ENCODE peak calls at places on chromosome 20, in seven cellular contexts. One of them, this sample, is unnamed.

GRCh38 chr20:35870541-35871307 is 83.6 kb downstream of the SCAND1 start:
- DNase-seq in heart right ventricle: no peak
- DNase-seq in neural crest cell: no peak
- DNase-seq in CD8-positive, alpha-beta T cell: no peak
- DNase-seq in PC-9: no peak
- DNase-seq in GM06990: no peak
- DNase-seq in OCI-LY7: no peak
- DNase-seq in this sample: no peak

GRCh38 chr20:52192296-52193007 is 873 bp upstream of the ZFP64 start:
- DNase-seq in heart right ventricle: peak
- DNase-seq in neural crest cell: no peak
- DNase-seq in CD8-positive, alpha-beta T cell: no peak
- DNase-seq in PC-9: no peak
- DNase-seq in GM06990: no peak
- DNase-seq in OCI-LY7: peak
- DNase-seq in this sample: no peak

GRCh38 chr20:62120365-62120762 is 1.9 kb upstream of the LSM14B start:
- DNase-seq in heart right ventricle: no peak
- DNase-seq in neural crest cell: no peak
- DNase-seq in CD8-positive, alpha-beta T cell: no peak
- DNase-seq in PC-9: no peak
- DNase-seq in GM06990: no peak
- DNase-seq in OCI-LY7: no peak
- DNase-seq in this sample: no peak

GRCh38 chr20:59850018-59850641 is 83.3 kb downstream of the SYCP2 start:
- DNase-seq in heart right ventricle: no peak
- DNase-seq in neural crest cell: no peak
- DNase-seq in CD8-positive, alpha-beta T cell: no peak
- DNase-seq in PC-9: no peak
- DNase-seq in GM06990: no peak
- DNase-seq in OCI-LY7: peak
- DNase-seq in this sample: no peak

GRCh38 chr20:59571591-59572314 is 32.6 kb upstream of the PHACTR3 start:
- DNase-seq in heart right ventricle: peak
- DNase-seq in neural crest cell: peak
- DNase-seq in CD8-positive, alpha-beta T cell: peak
- DNase-seq in PC-9: peak
- DNase-seq in GM06990: peak
- DNase-seq in OCI-LY7: peak
- DNase-seq in this sample: peak

GRCh38 chr20:9071976-9072726 is 3.3 kb downstream of the PLCB4 start:
- DNase-seq in heart right ventricle: no peak
- DNase-seq in neural crest cell: no peak
- DNase-seq in CD8-positive, alpha-beta T cell: no peak
- DNase-seq in PC-9: no peak
- DNase-seq in GM06990: no peak
- DNase-seq in OCI-LY7: no peak
- DNase-seq in this sample: no peak

GRCh38 chr20:4973330-4974097 is 27.8 kb downstream of the SLC23A2 start:
- DNase-seq in heart right ventricle: peak
- DNase-seq in neural crest cell: no peak
- DNase-seq in CD8-positive, alpha-beta T cell: peak
- DNase-seq in PC-9: no peak
- DNase-seq in GM06990: peak
- DNase-seq in OCI-LY7: peak
- DNase-seq in this sample: peak

GRCh38 chr20:37968726-37969401 is 64.4 kb downstream of the TTI1 start:
- DNase-seq in heart right ventricle: no peak
- DNase-seq in neural crest cell: no peak
- DNase-seq in CD8-positive, alpha-beta T cell: no peak
- DNase-seq in PC-9: no peak
- DNase-seq in GM06990: no peak
- DNase-seq in OCI-LY7: no peak
- DNase-seq in this sample: no peak

GRCh38 chr20:57618091-57618765 is 2.0 kb downstream of the ZBP1 start:
- DNase-seq in heart right ventricle: no peak
- DNase-seq in neural crest cell: no peak
- DNase-seq in CD8-positive, alpha-beta T cell: no peak
- DNase-seq in PC-9: peak
- DNase-seq in GM06990: no peak
- DNase-seq in OCI-LY7: peak
- DNase-seq in this sample: peak

GRCh38 chr20:19860742-19861141 is 102.7 kb downstream of the RIN2 start:
- DNase-seq in heart right ventricle: no peak
- DNase-seq in neural crest cell: no peak
- DNase-seq in CD8-positive, alpha-beta T cell: no peak
- DNase-seq in PC-9: no peak
- DNase-seq in GM06990: no peak
- DNase-seq in OCI-LY7: no peak
- DNase-seq in this sample: no peak

GRCh38 chr20:20837574-20838021 is 125.2 kb upstream of the RALGAPA2 start:
- DNase-seq in heart right ventricle: peak
- DNase-seq in neural crest cell: peak
- DNase-seq in CD8-positive, alpha-beta T cell: peak
- DNase-seq in PC-9: peak
- DNase-seq in GM06990: no peak
- DNase-seq in OCI-LY7: peak
- DNase-seq in this sample: no peak

GRCh38 chr20:52127309-52127708 is 64.3 kb downstream of the ZFP64 start:
- DNase-seq in heart right ventricle: no peak
- DNase-seq in neural crest cell: no peak
- DNase-seq in CD8-positive, alpha-beta T cell: no peak
- DNase-seq in PC-9: no peak
- DNase-seq in GM06990: no peak
- DNase-seq in OCI-LY7: peak
- DNase-seq in this sample: no peak

GRCh38 chr20:39105551-39105950 is 143.4 kb downstream of the DHX35 start:
- DNase-seq in heart right ventricle: no peak
- DNase-seq in neural crest cell: no peak
- DNase-seq in CD8-positive, alpha-beta T cell: no peak
- DNase-seq in PC-9: no peak
- DNase-seq in GM06990: no peak
- DNase-seq in OCI-LY7: no peak
- DNase-seq in this sample: no peak

GRCh38 chr20:15205719-15206118 is 868.3 kb upstream of the FLRT3 start:
- DNase-seq in heart right ventricle: no peak
- DNase-seq in neural crest cell: no peak
- DNase-seq in CD8-positive, alpha-beta T cell: no peak
- DNase-seq in PC-9: no peak
- DNase-seq in GM06990: no peak
- DNase-seq in OCI-LY7: no peak
- DNase-seq in this sample: no peak

GRCh38 chr20:44112889-44113641 is 73.9 kb downstream of the JPH2 start:
- DNase-seq in heart right ventricle: no peak
- DNase-seq in neural crest cell: no peak
- DNase-seq in CD8-positive, alpha-beta T cell: no peak
- DNase-seq in PC-9: no peak
- DNase-seq in GM06990: no peak
- DNase-seq in OCI-LY7: no peak
- DNase-seq in this sample: no peak

GRCh38 chr20:7841967-7842301 is 98.3 kb downstream of the HAO1 start:
- DNase-seq in heart right ventricle: peak
- DNase-seq in neural crest cell: no peak
- DNase-seq in CD8-positive, alpha-beta T cell: no peak
- DNase-seq in PC-9: no peak
- DNase-seq in GM06990: no peak
- DNase-seq in OCI-LY7: no peak
- DNase-seq in this sample: no peak

GRCh38 chr20:61908057-61909026 is 157.3 kb downstream of the TAF4 start:
- DNase-seq in heart right ventricle: no peak
- DNase-seq in neural crest cell: no peak
- DNase-seq in CD8-positive, alpha-beta T cell: no peak
- DNase-seq in PC-9: no peak
- DNase-seq in GM06990: no peak
- DNase-seq in OCI-LY7: no peak
- DNase-seq in this sample: no peak

GRCh38 chr20:35776513-35777101 is 4.8 kb downstream of the PHF20 start:
- DNase-seq in heart right ventricle: peak
- DNase-seq in neural crest cell: no peak
- DNase-seq in CD8-positive, alpha-beta T cell: no peak
- DNase-seq in PC-9: peak
- DNase-seq in GM06990: no peak
- DNase-seq in OCI-LY7: no peak
- DNase-seq in this sample: no peak

GRCh38 chr20:57205625-57206219 is 60.7 kb downstream of the BMP7 start:
- DNase-seq in heart right ventricle: no peak
- DNase-seq in neural crest cell: no peak
- DNase-seq in CD8-positive, alpha-beta T cell: no peak
- DNase-seq in PC-9: peak
- DNase-seq in GM06990: no peak
- DNase-seq in OCI-LY7: no peak
- DNase-seq in this sample: no peak

GRCh38 chr20:17498181-17498580 is 33.0 kb downstream of the BFSP1 start:
- DNase-seq in heart right ventricle: no peak
- DNase-seq in neural crest cell: no peak
- DNase-seq in CD8-positive, alpha-beta T cell: no peak
- DNase-seq in PC-9: no peak
- DNase-seq in GM06990: no peak
- DNase-seq in OCI-LY7: no peak
- DNase-seq in this sample: no peak

GRCh38 chr20:25344634-25345033 is 46.0 kb downstream of the ABHD12 start:
- DNase-seq in heart right ventricle: no peak
- DNase-seq in neural crest cell: no peak
- DNase-seq in CD8-positive, alpha-beta T cell: no peak
- DNase-seq in PC-9: no peak
- DNase-seq in GM06990: no peak
- DNase-seq in OCI-LY7: no peak
- DNase-seq in this sample: no peak

GRCh38 chr20:43721429-43722152 is 5.2 kb downstream of the GTSF1L start:
- DNase-seq in heart right ventricle: no peak
- DNase-seq in neural crest cell: no peak
- DNase-seq in CD8-positive, alpha-beta T cell: no peak
- DNase-seq in PC-9: no peak
- DNase-seq in GM06990: no peak
- DNase-seq in OCI-LY7: peak
- DNase-seq in this sample: no peak

DNA sequence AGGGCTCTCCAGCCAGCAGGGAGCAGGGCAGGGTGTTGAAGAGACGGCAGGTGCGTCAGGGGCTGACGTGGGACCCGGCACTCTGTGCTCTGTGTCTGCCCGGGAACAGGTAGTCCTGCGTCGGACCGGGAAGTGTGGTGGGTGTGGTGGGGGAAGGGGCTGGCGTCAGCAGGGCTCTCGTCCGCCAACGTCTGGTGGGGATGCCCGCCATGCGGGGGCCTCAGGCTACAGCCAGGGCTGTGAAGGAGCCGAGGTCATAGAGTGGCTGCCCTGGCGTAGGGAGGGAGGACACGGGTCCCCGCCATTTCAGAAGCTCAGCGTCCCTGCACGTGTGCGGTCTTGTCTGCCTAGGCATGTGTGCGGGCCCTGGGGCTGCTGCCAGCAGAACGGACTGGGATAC is 25.3 kb downstream of the DNAJC5 start:
- DNase-seq in heart right ventricle: no peak
- DNase-seq in neural crest cell: no peak
- DNase-seq in CD8-positive, alpha-beta T cell: no peak
- DNase-seq in PC-9: no peak
- DNase-seq in GM06990: no peak
- DNase-seq in OCI-LY7: no peak
- DNase-seq in this sample: no peak
- TF ChIP-seq CTCF in heart right ventricle: no peak
- TF ChIP-seq CTCF in neural crest cell: no peak
- TF ChIP-seq CTCF in CD8-positive, alpha-beta T cell: no peak
- TF ChIP-seq CTCF in PC-9: no peak
- TF ChIP-seq CTCF in GM06990: no peak
- TF ChIP-seq CTCF in OCI-LY7: no peak
- TF ChIP-seq CTCF in this sample: no peak

GRCh38 chr20:653590-654426 is 808 bp upstream of the SRXN1 start:
- DNase-seq in heart right ventricle: no peak
- DNase-seq in neural crest cell: no peak
- DNase-seq in CD8-positive, alpha-beta T cell: no peak
- DNase-seq in PC-9: no peak
- DNase-seq in GM06990: no peak
- DNase-seq in OCI-LY7: no peak
- DNase-seq in this sample: no peak
- TF ChIP-seq CTCF in heart right ventricle: no peak
- TF ChIP-seq CTCF in neural crest cell: no peak
- TF ChIP-seq CTCF in CD8-positive, alpha-beta T cell: peak
- TF ChIP-seq CTCF in PC-9: peak
- TF ChIP-seq CTCF in GM06990: no peak
- TF ChIP-seq CTCF in OCI-LY7: no peak
- TF ChIP-seq CTCF in this sample: peak

GRCh38 chr20:54382419-54382818 is 93.0 kb upstream of the DOK5 start:
- DNase-seq in heart right ventricle: no peak
- DNase-seq in neural crest cell: no peak
- DNase-seq in CD8-positive, alpha-beta T cell: no peak
- DNase-seq in PC-9: peak
- DNase-seq in GM06990: no peak
- DNase-seq in OCI-LY7: no peak
- DNase-seq in this sample: no peak

GRCh38 chr20:54377992-54378773 is 97.2 kb upstream of the DOK5 start:
- DNase-seq in heart right ventricle: no peak
- DNase-seq in neural crest cell: no peak
- DNase-seq in CD8-positive, alpha-beta T cell: no peak
- DNase-seq in PC-9: no peak
- DNase-seq in GM06990: no peak
- DNase-seq in OCI-LY7: no peak
- DNase-seq in this sample: no peak

DNA sequence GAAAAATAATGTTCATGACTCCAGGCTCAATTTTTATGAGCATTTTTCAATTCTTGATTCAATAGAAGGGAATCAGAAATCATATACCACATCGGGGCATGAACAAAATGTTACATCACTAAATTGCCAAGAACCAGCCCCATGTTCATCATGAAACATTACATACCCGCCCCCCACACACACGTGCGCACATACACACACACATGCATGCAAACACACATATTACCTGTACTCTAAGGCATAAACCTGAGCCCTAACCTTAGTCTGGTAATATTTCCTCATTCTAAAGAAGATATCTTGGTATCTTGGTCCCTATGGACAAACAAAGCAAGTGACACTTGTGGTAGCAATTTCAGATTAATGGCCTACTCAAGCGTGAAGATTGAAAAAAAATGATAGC is 95.5 kb upstream of the DOK5 start:
- DNase-seq in heart right ventricle: no peak
- DNase-seq in neural crest cell: no peak
- DNase-seq in CD8-positive, alpha-beta T cell: no peak
- DNase-seq in PC-9: no peak
- DNase-seq in GM06990: no peak
- DNase-seq in OCI-LY7: no peak
- DNase-seq in this sample: no peak
- TF ChIP-seq CTCF in heart right ventricle: no peak
- TF ChIP-seq CTCF in neural crest cell: no peak
- TF ChIP-seq CTCF in CD8-positive, alpha-beta T cell: no peak
- TF ChIP-seq CTCF in PC-9: no peak
- TF ChIP-seq CTCF in GM06990: no peak
- TF ChIP-seq CTCF in OCI-LY7: no peak
- TF ChIP-seq CTCF in this sample: no peak

DNA sequence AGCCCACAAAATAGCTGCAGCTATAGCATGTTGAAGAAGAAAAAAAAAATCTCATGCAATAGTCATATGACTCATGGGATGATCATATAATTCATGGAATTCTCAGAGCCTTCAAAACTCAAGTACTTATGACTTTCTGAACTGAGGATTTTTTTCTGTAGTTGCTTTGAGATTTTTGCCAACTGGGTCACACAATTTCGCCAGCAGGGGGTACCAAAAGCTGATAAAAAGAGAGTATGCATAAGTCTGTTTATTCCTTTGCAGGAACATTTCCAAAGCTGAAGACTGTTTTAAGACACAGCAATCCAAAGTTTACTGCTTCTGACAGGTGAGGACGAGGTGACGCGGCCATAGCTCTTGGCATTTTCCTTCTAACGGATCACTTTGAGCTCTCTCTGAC is 586.1 kb upstream of the CHD6 start:
- DNase-seq in heart right ventricle: peak
- DNase-seq in neural crest cell: no peak
- DNase-seq in CD8-positive, alpha-beta T cell: no peak
- DNase-seq in PC-9: no peak
- DNase-seq in GM06990: no peak
- DNase-seq in OCI-LY7: no peak
- DNase-seq in this sample: no peak
- TF ChIP-seq CTCF in heart right ventricle: peak
- TF ChIP-seq CTCF in neural crest cell: peak
- TF ChIP-seq CTCF in CD8-positive, alpha-beta T cell: no peak
- TF ChIP-seq CTCF in PC-9: peak
- TF ChIP-seq CTCF in GM06990: no peak
- TF ChIP-seq CTCF in OCI-LY7: peak
- TF ChIP-seq CTCF in this sample: no peak

This sample was measured in natural killer cell.